ENCODE peak calls at places on chromosomes 2 and 18, in ten cellular contexts. N is stimulated activated CD4-positive, alpha-beta T cell treated with anti-CD3 and anti-CD28 coated beads, Interleukin-15, amount 100 ng/mL, for 24 hours; F is naive thymus-derived CD4-positive, alpha-beta T cell; I is GM12891; C is AG09309; L is right cardiac atrium; T is kidney; S is ovary; M is fibroblast of pulmonary artery; E is cardiac fibroblast. K is an unnamed sample.

GRCh38 chr2:239278941-239279365 is 121.9 kb downstream of the HDAC4 start:
- DNase-seq in C (no peak), N (no peak), L (no peak), M (peak), I (no peak), S (no peak), T (no peak), F (no peak), E (peak), K (no peak)

GRCh38 chr2:241947401-241947800 is 77.9 kb downstream of the RTP5 start:
- DNase-seq in L (no peak), I (no peak), T (no peak), C (no peak), S (no peak), N (no peak), M (no peak), F (no peak), E (no peak), K (no peak)

GRCh38 chr2:47193607-47194006 is 38.5 kb upstream of the STPG4 start:
- DNase-seq in F (no peak), M (no peak), N (no peak), I (no peak), L (no peak), S (no peak), C (no peak), T (no peak), E (peak), K (no peak)

GRCh38 chr18:61292280-61292679 is 41.0 kb upstream of the CDH20 start:
- DNase-seq in M (no peak), S (no peak), T (no peak), L (no peak), N (no peak), I (no peak), E (no peak), F (no peak), C (no peak), K (no peak)

GRCh38 chr2:130300258-130300969 is 42.3 kb upstream of the IMP4 start:
- DNase-seq in M (no peak), T (no peak), C (no peak), N (no peak), F (no peak), I (no peak), E (no peak), S (no peak), L (no peak), K (no peak)

GRCh38 chr2:85367180-85367579 is 12.6 kb downstream of the ELMOD3 start:
- DNase-seq in C (no peak), F (no peak), S (no peak), T (no peak), N (no peak), L (no peak), E (no peak), M (no peak), I (no peak), K (no peak)

GRCh38 chr2:197461073-197461472 is 7.7 kb downstream of the COQ10B start:
- DNase-seq in F (no peak), I (no peak), L (no peak), N (no peak), T (no peak), S (no peak), C (no peak), E (peak), M (no peak), K (no peak)

GRCh38 chr2:32425719-32426141 is 68.9 kb downstream of the BIRC6 start:
- DNase-seq in M (peak), E (peak), C (no peak), L (no peak), S (no peak), F (no peak), I (no peak), N (no peak), T (no peak), K (no peak)

GRCh38 chr2:30666307-30666874 is 140.9 kb downstream of the CAPN13 start:
- DNase-seq in E (peak), T (no peak), I (no peak), S (no peak), F (no peak), M (peak), C (peak), L (no peak), N (no peak), K (no peak)

GRCh38 chr2:116953-117352 is 70.6 kb upstream of the FAM110C start:
- DNase-seq in S (no peak), T (no peak), E (no peak), N (no peak), L (no peak), F (no peak), I (no peak), M (no peak), C (no peak), K (no peak)

GRCh38 chr2:220504890-220505564 is 877.6 kb downstream of the SLC4A3 start:
- DNase-seq in E (peak), F (no peak), I (no peak), M (peak), S (no peak), C (no peak), L (no peak), T (no peak), N (no peak), K (no peak)

GRCh38 chr2:170610615-170611014 is 104.5 kb upstream of the SP5 start:
- DNase-seq in M (no peak), T (no peak), S (no peak), L (no peak), N (no peak), C (no peak), E (no peak), F (no peak), I (no peak), K (no peak)

GRCh38 chr2:239279508-239280295 is 121.1 kb downstream of the HDAC4 start:
- DNase-seq in E (no peak), T (no peak), F (no peak), S (peak), I (no peak), M (no peak), L (no peak), N (no peak), C (no peak), K (no peak)

GRCh38 chr18:54690198-54690597 is 99.2 kb downstream of the DYNAP start:
- DNase-seq in S (no peak), N (no peak), C (no peak), I (no peak), L (no peak), T (no peak), F (no peak), E (peak), M (peak), K (no peak)

GRCh38 chr2:105689484-105689883 is 55.2 kb upstream of the NCK2 start:
- DNase-seq in C (no peak), M (no peak), T (no peak), I (no peak), F (no peak), L (no peak), S (no peak), N (no peak), E (no peak), K (no peak)

K was measured in GM13976.